ENCODE peak calls at places on chromosomes 5 and 9, in five cellular contexts. C is K562, U is H1, G is HCT116, Z is GM12878. M is an unnamed sample.
A peak's percentile ranks its signal among the peaks of the same experiment; 100 is the strongest.

GRCh38 chr9:89984214-89984613 is 379.4 kb downstream of the GADD45G start:
- DNase-seq in G (no peak), U (no peak), C (no peak), Z (no peak), M (no peak)

GRCh38 chr9:128317629-128318028 is 4.6 kb downstream of the TRUB2 start:
- DNase-seq in Z (no peak), U (no peak), C (no peak), G (no peak), M (no peak)

GRCh38 chr9:121107041-121107440 is 32.3 kb downstream of the CNTRL start:
- DNase-seq in Z (no peak), C (peak; percentile 27), G (peak; percentile 34), U (no peak), M (no peak)

GRCh38 chr9:35522189-35522588 is 32.3 kb downstream of the RUSC2 start:
- DNase-seq in G (no peak), Z (no peak), C (peak; percentile 13), U (no peak), M (no peak)

GRCh38 chr5:2017540-2018389 is 135.0 kb upstream of the IRX4 start:
- DNase-seq in Z (no peak), C (peak; percentile 64), G (peak; percentile 33), U (peak; percentile 21), M (peak; percentile 25)

GRCh38 chr5:93575466-93575865 is 5.6 kb downstream of the NR2F1-AS1 start:
- DNase-seq in C (no peak), Z (no peak), U (no peak), G (no peak), M (no peak)

GRCh38 chr5:32254987-32255900 is 57.5 kb downstream of the MTMR12 start:
- DNase-seq in Z (no peak), U (no peak), C (no peak), G (no peak), M (no peak)

GRCh38 chr5:43602456-43602817 is 543 bp upstream of the NNT start:
- DNase-seq in Z (no peak), U (no peak), C (peak; percentile 55), G (no peak), M (no peak)

GRCh38 chr5:132011561-132012384 is at the start of gene ACSL6:
- DNase-seq in G (no peak), U (no peak), Z (no peak), C (peak; percentile 69), M (no peak)

GRCh38 chr9:131744171-131744714 is 4.4 kb upstream of the RAPGEF1 start:
- DNase-seq in U (no peak), Z (no peak), G (no peak), C (no peak), M (no peak)

GRCh38 chr5:101505891-101506570 is 602.9 kb upstream of the ST8SIA4 start:
- DNase-seq in Z (no peak), C (no peak), G (no peak), U (no peak), M (no peak)

GRCh38 chr5:154521756-154522155 is 43.7 kb upstream of the HAND1 start:
- DNase-seq in C (no peak), U (no peak), G (no peak), Z (no peak), M (peak; percentile 25)

GRCh38 chr9:4836676-4837075 is 43.9 kb downstream of the RCL1 start:
- DNase-seq in C (no peak), U (no peak), G (no peak), Z (no peak), M (no peak)

GRCh38 chr5:78757269-78758053 is 108.9 kb upstream of the LHFPL2 start:
- DNase-seq in U (no peak), Z (peak; percentile 66), C (no peak), G (no peak), M (no peak)

GRCh38 chr5:154296525-154297159 is 106.1 kb downstream of the GALNT10 start:
- DNase-seq in Z (no peak), C (no peak), U (no peak), G (no peak), M (no peak)

GRCh38 chr5:6659941-6660684 is 26.9 kb downstream of the SRD5A1 start:
- DNase-seq in Z (peak; percentile 42), C (no peak), G (no peak), U (no peak), M (no peak)

GRCh38 chr5:34053133-34053532 is 10.1 kb upstream of the C1QTNF3 start:
- DNase-seq in U (no peak), C (no peak), Z (no peak), G (no peak), M (no peak)

GRCh38 chr5:108747111-108748009 is at the start of gene FER:
- DNase-seq in C (peak; percentile 70), Z (peak; percentile 58), U (no peak), G (peak; percentile 75), M (no peak)

GRCh38 chr9:9574080-9574479 is 1038.7 kb downstream of the PTPRD start:
- DNase-seq in G (no peak), Z (no peak), C (no peak), U (no peak), M (no peak)

GRCh38 chr9:125024917-125025316 is 84.0 kb upstream of the GOLGA1 start:
- DNase-seq in C (no peak), G (no peak), U (no peak), Z (no peak), M (no peak)

GRCh38 chr5:128965638-128966302 is 482 bp downstream of the SLC27A6 start:
- DNase-seq in Z (no peak), C (peak; percentile 4), U (no peak), G (no peak), M (no peak)

GRCh38 chr9:126164796-126165525 is 161.7 kb upstream of the MVB12B start:
- DNase-seq in C (no peak), Z (no peak), U (no peak), G (no peak), M (no peak)

GRCh38 chr9:72997387-72997995 is 44.6 kb upstream of the ALDH1A1 start:
- DNase-seq in C (peak; percentile 5), U (no peak), Z (no peak), G (no peak), M (no peak)

GRCh38 chr9:93958875-93959682 is 3.9 kb upstream of the BARX1 start:
- DNase-seq in U (no peak), C (no peak), G (no peak), Z (no peak), M (no peak)

GRCh38 chr9:77469515-77470197 is 178.5 kb downstream of the GNA14 start:
- DNase-seq in C (no peak), Z (no peak), U (no peak), G (no peak), M (no peak)

GRCh38 chr9:22211588-22212360 is 202.7 kb upstream of the CDKN2B start:
- DNase-seq in U (no peak), G (peak; percentile 79), C (no peak), Z (no peak), M (no peak)

GRCh38 chr5:55102345-55102744 is at the start of gene GZMA:
- DNase-seq in Z (no peak), U (no peak), G (no peak), C (no peak), M (no peak)

GRCh38 chr9:92716557-92716956 is 46.6 kb upstream of the IPPK start:
- DNase-seq in C (peak; percentile 76), Z (no peak), U (peak; percentile 17), G (peak; percentile 15), M (peak; percentile 42)

GRCh38 chr9:92714016-92714415 is 44.1 kb upstream of the IPPK start:
- DNase-seq in U (no peak), Z (no peak), C (no peak), G (no peak), M (no peak)

GRCh38 chr9:92713528-92713927 is 43.6 kb upstream of the IPPK start:
- DNase-seq in C (no peak), Z (no peak), U (no peak), G (no peak), M (no peak)

GRCh38 chr9:92715488-92716231 is 45.7 kb upstream of the IPPK start:
- DNase-seq in U (no peak), G (no peak), Z (no peak), C (peak; percentile 60), M (peak; percentile 3)

DNA sequence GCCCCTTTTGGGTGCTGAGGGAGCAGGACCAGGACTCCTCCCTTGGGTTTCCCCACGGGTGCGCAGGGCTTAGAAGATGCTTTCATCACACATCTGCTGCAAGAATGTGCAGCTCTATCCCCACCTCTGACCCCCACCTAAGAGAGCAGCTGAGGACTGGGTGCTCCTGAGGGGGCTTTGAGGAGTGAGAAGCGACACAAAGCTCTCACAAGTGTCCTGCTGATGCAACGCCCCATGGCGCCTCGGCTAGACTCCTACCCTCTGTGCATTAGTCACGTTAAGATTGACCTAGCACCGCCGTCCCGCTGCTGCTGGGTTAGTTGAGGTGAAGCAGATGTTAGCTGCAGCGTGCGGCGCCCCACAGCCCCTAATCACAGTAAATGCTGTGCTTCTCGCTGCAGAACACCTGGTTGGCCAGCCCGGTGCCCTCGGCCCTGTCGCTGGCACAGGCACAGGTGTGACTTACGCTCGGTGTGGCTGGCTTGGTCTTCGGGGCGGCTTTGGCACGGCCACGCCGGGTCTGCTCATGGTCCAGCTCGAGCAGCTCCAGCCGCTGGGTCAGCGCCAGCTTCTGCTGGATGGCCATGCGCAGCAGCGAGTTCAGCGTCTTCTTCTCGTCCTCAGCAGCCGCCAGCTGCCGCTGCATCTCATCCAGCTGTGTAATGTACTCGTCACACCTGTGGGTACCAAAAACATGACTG is 45.0 kb upstream of the IPPK start:
- DNase-seq in C (no peak), Z (no peak), U (no peak), G (no peak), M (no peak)
- H3K36me3 ChIP-seq in C (peaks cover 89% of the 10 kb centered on the region), Z (peaks cover 63% of the 10 kb centered on the region), U (peaks cover 34% of the 10 kb centered on the region), G (peaks cover 39% of the 10 kb centered on the region), M (peaks cover 100% of the 10 kb centered on the region)

GRCh38 chr5:38382898-38383297 is 124.5 kb downstream of the EGFLAM start:
- DNase-seq in G (peak; percentile 80), C (peak; percentile 79), U (peak; percentile 69), Z (peak; percentile 4), M (peak; percentile 61)
- TF ChIP-seq ZNF274 in G (no peak), C (no peak), U (no peak), Z (no peak), M (no peak)

GRCh38 chr5:77326142-77326541 is 115.7 kb downstream of the PDE8B start:
- DNase-seq in U (no peak), C (no peak), G (no peak), Z (no peak), M (no peak)

GRCh38 chr5:77333036-77333435 is 122.6 kb downstream of the PDE8B start:
- DNase-seq in U (no peak), G (no peak), C (no peak), Z (no peak), M (no peak)

GRCh38 chr5:77329664-77330430 is 119.4 kb downstream of the PDE8B start:
- DNase-seq in Z (no peak), U (no peak), G (no peak), C (no peak), M (no peak)

GRCh38 chr5:77326986-77327734 is 116.7 kb downstream of the PDE8B start:
- DNase-seq in Z (no peak), C (no peak), G (no peak), U (no peak), M (no peak)

GRCh38 chr5:77328926-77329647 is 118.6 kb downstream of the PDE8B start:
- DNase-seq in U (no peak), Z (no peak), C (no peak), G (no peak), M (no peak)
- H3K4me1 ChIP-seq in U (peaks cover 5% of the 10 kb centered on the region), Z (no peaks in the 10 kb centered on the region), C (no peaks in the 10 kb centered on the region), G (no peaks in the 10 kb centered on the region), M (peaks cover 4% of the 10 kb centered on the region)

DNA sequence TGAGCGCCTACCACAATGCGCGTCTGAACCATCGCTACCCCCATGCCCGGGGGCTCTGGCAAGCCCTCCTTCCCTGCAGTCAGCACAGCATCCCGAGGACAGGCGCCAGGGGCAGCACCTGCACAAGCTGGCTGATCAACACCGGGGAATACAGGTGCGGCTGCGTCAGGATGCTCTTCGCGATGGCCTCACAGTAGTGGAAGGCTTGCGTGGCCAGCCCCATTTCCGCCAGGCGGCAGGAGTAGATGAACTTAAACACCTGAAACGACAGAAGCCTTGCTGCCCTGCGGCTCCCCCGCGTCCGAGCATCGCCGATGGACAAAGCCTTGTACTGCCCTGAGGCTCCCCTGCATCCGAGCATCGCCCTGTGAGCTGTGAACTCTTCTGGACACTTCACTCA is 17.7 kb upstream of the INPP5E start:
- DNase-seq in Z (no peak), U (no peak), G (no peak), C (no peak), M (no peak)
- H3K36me3 ChIP-seq in Z (peaks cover 40% of the 10 kb centered on the region), U (peaks cover 68% of the 10 kb centered on the region), G (peaks cover 49% of the 10 kb centered on the region), C (peaks cover 85% of the 10 kb centered on the region), M (peaks cover 90% of the 10 kb centered on the region)

M was measured in NT2/D1.